ENCODE peak calls at places on chromosomes 16 and 17, in eight cellular contexts. One of them, this sample, is unnamed. For H3K4me1, the result is how much of the 10 kb centered on the place peaks cover.

GRCh38 chr16:52470601-52471000 is 76.3 kb downstream of the TOX3 start:
- DNase-seq in mammary epithelial cell: no peak
- DNase-seq in fibroblast of lung: no peak
- DNase-seq in uterus: no peak
- DNase-seq in body of pancreas: no peak
- DNase-seq in colonic mucosa: no peak
- DNase-seq in PC-3: no peak
- DNase-seq in tibial nerve: no peak
- DNase-seq in this sample: no peak

GRCh38 chr16:1559446-1559975 is 26.0 kb downstream of the TMEM204 start:
- DNase-seq in mammary epithelial cell: no peak
- DNase-seq in fibroblast of lung: no peak
- DNase-seq in uterus: no peak
- DNase-seq in body of pancreas: no peak
- DNase-seq in colonic mucosa: no peak
- DNase-seq in PC-3: no peak
- DNase-seq in tibial nerve: no peak
- DNase-seq in this sample: no peak

GRCh38 chr17:37791434-37791833 is 46.6 kb upstream of the HNF1B start:
- DNase-seq in mammary epithelial cell: peak
- DNase-seq in fibroblast of lung: peak
- DNase-seq in uterus: no peak
- DNase-seq in body of pancreas: peak
- DNase-seq in colonic mucosa: peak
- DNase-seq in PC-3: peak
- DNase-seq in tibial nerve: no peak
- DNase-seq in this sample: no peak

GRCh38 chr16:84042879-84043485 is 387 bp upstream of the SLC38A8 start:
- DNase-seq in mammary epithelial cell: no peak
- DNase-seq in fibroblast of lung: no peak
- DNase-seq in uterus: no peak
- DNase-seq in body of pancreas: no peak
- DNase-seq in colonic mucosa: no peak
- DNase-seq in PC-3: no peak
- DNase-seq in tibial nerve: no peak
- DNase-seq in this sample: no peak

GRCh38 chr16:58116046-58116445 is 13.1 kb downstream of the CFAP20 start:
- DNase-seq in mammary epithelial cell: no peak
- DNase-seq in fibroblast of lung: no peak
- DNase-seq in uterus: no peak
- DNase-seq in body of pancreas: no peak
- DNase-seq in colonic mucosa: no peak
- DNase-seq in PC-3: no peak
- DNase-seq in tibial nerve: no peak
- DNase-seq in this sample: no peak

GRCh38 chr16:17343028-17343427 is 127.7 kb downstream of the XYLT1 start:
- DNase-seq in mammary epithelial cell: no peak
- DNase-seq in fibroblast of lung: no peak
- DNase-seq in uterus: no peak
- DNase-seq in body of pancreas: peak
- DNase-seq in colonic mucosa: no peak
- DNase-seq in PC-3: no peak
- DNase-seq in tibial nerve: no peak
- DNase-seq in this sample: no peak

GRCh38 chr16:73071131-73071940 is 23.4 kb upstream of the ZFHX3 start:
- DNase-seq in mammary epithelial cell: no peak
- DNase-seq in fibroblast of lung: peak
- DNase-seq in uterus: peak
- DNase-seq in body of pancreas: peak
- DNase-seq in colonic mucosa: peak
- DNase-seq in PC-3: peak
- DNase-seq in tibial nerve: no peak
- DNase-seq in this sample: no peak

GRCh38 chr17:20961551-20961950 is 81.3 kb downstream of the USP22 start:
- DNase-seq in mammary epithelial cell: peak
- DNase-seq in fibroblast of lung: peak
- DNase-seq in uterus: no peak
- DNase-seq in body of pancreas: no peak
- DNase-seq in colonic mucosa: no peak
- DNase-seq in PC-3: no peak
- DNase-seq in tibial nerve: no peak
- DNase-seq in this sample: no peak

GRCh38 chr16:89827383-89828198 is 684 bp upstream of the SPIRE2 start:
- DNase-seq in mammary epithelial cell: no peak
- DNase-seq in fibroblast of lung: peak
- DNase-seq in uterus: no peak
- DNase-seq in body of pancreas: peak
- DNase-seq in colonic mucosa: peak
- DNase-seq in PC-3: peak
- DNase-seq in tibial nerve: no peak
- DNase-seq in this sample: no peak

GRCh38 chr16:49652441-49653175 is 203.3 kb downstream of the ZNF423 start:
- DNase-seq in mammary epithelial cell: no peak
- DNase-seq in fibroblast of lung: peak
- DNase-seq in uterus: peak
- DNase-seq in body of pancreas: peak
- DNase-seq in colonic mucosa: peak
- DNase-seq in PC-3: no peak
- DNase-seq in tibial nerve: peak
- DNase-seq in this sample: no peak

GRCh38 chr17:43846221-43846712 is 709 bp upstream of the CD300LG start:
- DNase-seq in mammary epithelial cell: peak
- DNase-seq in fibroblast of lung: peak
- DNase-seq in uterus: peak
- DNase-seq in body of pancreas: peak
- DNase-seq in colonic mucosa: peak
- DNase-seq in PC-3: peak
- DNase-seq in tibial nerve: peak
- DNase-seq in this sample: peak

GRCh38 chr17:51692917-51693316 is 432.6 kb downstream of the UTP18 start:
- DNase-seq in mammary epithelial cell: no peak
- DNase-seq in fibroblast of lung: no peak
- DNase-seq in uterus: no peak
- DNase-seq in body of pancreas: no peak
- DNase-seq in colonic mucosa: no peak
- DNase-seq in PC-3: no peak
- DNase-seq in tibial nerve: no peak
- DNase-seq in this sample: no peak

GRCh38 chr16:12600536-12601256 is 203.0 kb downstream of the CPPED1 start:
- DNase-seq in mammary epithelial cell: no peak
- DNase-seq in fibroblast of lung: no peak
- DNase-seq in uterus: no peak
- DNase-seq in body of pancreas: no peak
- DNase-seq in colonic mucosa: no peak
- DNase-seq in PC-3: no peak
- DNase-seq in tibial nerve: no peak
- DNase-seq in this sample: no peak

GRCh38 chr16:66427036-66427446 is at the start of gene BEAN1:
- DNase-seq in mammary epithelial cell: no peak
- DNase-seq in fibroblast of lung: peak
- DNase-seq in uterus: no peak
- DNase-seq in body of pancreas: peak
- DNase-seq in colonic mucosa: no peak
- DNase-seq in PC-3: peak
- DNase-seq in tibial nerve: no peak
- DNase-seq in this sample: no peak

GRCh38 chr16:31138621-31139578 is 3.4 kb upstream of the PRSS8 start:
- DNase-seq in mammary epithelial cell: peak
- DNase-seq in fibroblast of lung: peak
- DNase-seq in uterus: peak
- DNase-seq in body of pancreas: peak
- DNase-seq in colonic mucosa: peak
- DNase-seq in PC-3: peak
- DNase-seq in tibial nerve: no peak
- DNase-seq in this sample: no peak

GRCh38 chr17:16328997-16329396 is 24.3 kb downstream of the CENPV start:
- DNase-seq in mammary epithelial cell: peak
- DNase-seq in fibroblast of lung: no peak
- DNase-seq in uterus: no peak
- DNase-seq in body of pancreas: no peak
- DNase-seq in colonic mucosa: peak
- DNase-seq in PC-3: peak
- DNase-seq in tibial nerve: no peak
- DNase-seq in this sample: no peak

DNA sequence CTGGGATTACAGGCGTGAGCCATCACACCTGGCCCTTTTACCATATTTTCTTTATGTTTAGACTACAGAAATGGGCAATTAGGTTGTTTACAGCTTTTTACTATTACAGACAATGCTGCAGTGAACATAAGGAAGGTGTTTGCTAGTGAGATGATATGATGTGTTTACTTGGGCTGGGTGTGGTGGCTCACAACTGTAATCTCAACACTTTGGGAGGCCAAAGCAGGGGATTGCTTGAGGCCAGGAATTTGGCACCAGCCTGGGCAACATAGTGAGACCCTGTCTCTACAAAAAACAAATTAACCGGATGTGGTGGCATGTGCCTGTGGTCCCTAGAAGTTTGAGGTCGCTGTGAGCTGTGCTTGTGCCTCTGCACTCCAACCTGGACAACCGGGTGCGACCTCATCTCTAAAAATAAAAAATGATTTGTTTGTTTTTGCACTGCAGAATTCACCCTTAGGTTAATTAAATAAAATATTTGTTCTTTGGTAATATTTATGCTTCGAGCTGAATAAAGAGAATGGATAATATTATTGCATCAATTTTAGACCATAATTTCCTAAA is 15.0 kb downstream of the PAFAH1B1 start:
- DNase-seq in mammary epithelial cell: no peak
- DNase-seq in fibroblast of lung: no peak
- DNase-seq in uterus: no peak
- DNase-seq in body of pancreas: no peak
- DNase-seq in colonic mucosa: no peak
- DNase-seq in PC-3: no peak
- DNase-seq in tibial nerve: no peak
- DNase-seq in this sample: no peak
- H3K4me1 ChIP-seq in mammary epithelial cell: under half
- H3K4me1 ChIP-seq in fibroblast of lung: under half
- H3K4me1 ChIP-seq in uterus: under half
- H3K4me1 ChIP-seq in body of pancreas: half or more
- H3K4me1 ChIP-seq in colonic mucosa: under half
- H3K4me1 ChIP-seq in PC-3: under half
- H3K4me1 ChIP-seq in tibial nerve: under half
- H3K4me1 ChIP-seq in this sample: under half

GRCh38 chr17:61387011-61387410 is 12.6 kb upstream of the TBX2 start:
- DNase-seq in mammary epithelial cell: no peak
- DNase-seq in fibroblast of lung: no peak
- DNase-seq in uterus: no peak
- DNase-seq in body of pancreas: no peak
- DNase-seq in colonic mucosa: no peak
- DNase-seq in PC-3: no peak
- DNase-seq in tibial nerve: no peak
- DNase-seq in this sample: no peak
- H3K4me1 ChIP-seq in mammary epithelial cell: under half
- H3K4me1 ChIP-seq in fibroblast of lung: under half
- H3K4me1 ChIP-seq in uterus: under half
- H3K4me1 ChIP-seq in body of pancreas: under half
- H3K4me1 ChIP-seq in colonic mucosa: under half
- H3K4me1 ChIP-seq in PC-3: under half
- H3K4me1 ChIP-seq in tibial nerve: under half
- H3K4me1 ChIP-seq in this sample: under half

DNA sequence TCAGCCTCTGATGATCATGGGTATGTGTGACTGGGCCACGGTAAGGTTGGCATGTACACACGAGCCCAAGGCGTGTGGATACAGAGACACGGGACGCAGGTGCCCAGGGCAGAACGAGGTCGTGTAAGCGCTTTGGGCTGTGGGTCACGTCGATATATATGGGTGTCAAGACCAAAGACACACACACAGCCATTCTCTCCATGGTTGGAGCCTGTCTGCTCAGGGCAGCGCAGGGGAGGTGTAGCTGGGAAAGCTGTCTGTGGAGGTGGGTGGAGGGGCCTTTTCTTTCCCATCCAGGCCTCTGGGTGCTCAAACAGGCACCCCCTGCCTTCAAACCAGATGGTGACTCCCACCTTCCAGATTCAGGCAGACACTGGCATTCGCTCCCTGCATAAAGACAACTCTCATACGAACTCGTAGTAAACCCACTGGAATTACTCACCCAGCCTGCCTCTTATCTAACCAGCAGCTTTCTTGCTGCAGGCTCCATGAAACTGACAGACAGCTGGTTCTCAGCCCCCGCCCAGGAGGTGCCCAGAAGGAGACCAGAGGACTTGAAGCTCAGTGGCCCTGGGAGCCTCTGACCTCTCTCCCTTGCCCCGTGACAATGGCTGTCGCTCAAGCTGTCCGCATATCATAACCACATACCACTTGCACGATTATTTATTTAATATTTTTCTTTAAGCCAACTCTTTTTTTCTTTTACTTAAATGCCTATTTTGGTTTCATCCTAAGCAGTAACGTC is 237.1 kb downstream of the KATNIP start:
- DNase-seq in mammary epithelial cell: no peak
- DNase-seq in fibroblast of lung: no peak
- DNase-seq in uterus: no peak
- DNase-seq in body of pancreas: no peak
- DNase-seq in colonic mucosa: no peak
- DNase-seq in PC-3: no peak
- DNase-seq in tibial nerve: no peak
- DNase-seq in this sample: no peak
- H3K4me1 ChIP-seq in mammary epithelial cell: under half
- H3K4me1 ChIP-seq in fibroblast of lung: under half
- H3K4me1 ChIP-seq in uterus: under half
- H3K4me1 ChIP-seq in body of pancreas: under half
- H3K4me1 ChIP-seq in colonic mucosa: under half
- H3K4me1 ChIP-seq in PC-3: under half
- H3K4me1 ChIP-seq in tibial nerve: under half
- H3K4me1 ChIP-seq in this sample: under half

DNA sequence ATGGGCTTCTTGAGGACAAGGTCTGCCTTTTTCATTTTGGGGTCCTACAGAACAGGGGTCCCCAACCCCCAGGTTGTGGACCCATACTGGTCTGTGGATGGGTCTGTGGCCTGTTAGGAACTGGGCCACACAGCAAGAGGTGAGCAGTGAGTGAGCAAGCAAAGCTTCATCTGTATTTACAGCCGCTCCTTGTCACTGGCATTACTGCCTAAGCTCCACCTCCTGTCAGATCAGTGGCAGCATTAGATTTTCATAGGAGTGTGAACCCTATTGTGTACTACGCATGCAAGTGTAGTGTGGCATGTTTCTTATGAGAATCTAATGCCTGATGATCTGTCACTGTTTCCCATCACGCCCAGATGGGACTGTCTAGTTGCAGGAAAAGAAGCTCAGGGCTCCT is 33.9 kb downstream of the ERN1 start:
- DNase-seq in mammary epithelial cell: no peak
- DNase-seq in fibroblast of lung: no peak
- DNase-seq in uterus: no peak
- DNase-seq in body of pancreas: no peak
- DNase-seq in colonic mucosa: no peak
- DNase-seq in PC-3: no peak
- DNase-seq in tibial nerve: no peak
- DNase-seq in this sample: no peak
- H3K4me1 ChIP-seq in mammary epithelial cell: under half
- H3K4me1 ChIP-seq in fibroblast of lung: under half
- H3K4me1 ChIP-seq in uterus: under half
- H3K4me1 ChIP-seq in body of pancreas: half or more
- H3K4me1 ChIP-seq in colonic mucosa: under half
- H3K4me1 ChIP-seq in PC-3: under half
- H3K4me1 ChIP-seq in tibial nerve: under half
- H3K4me1 ChIP-seq in this sample: under half